ENCODE peak calls at places on chromosomes 1 and 21, in seven cellular contexts. Q is AG04450, S is lower lobe of right lung, C is colonic mucosa, J is GM12864, D is breast epithelium, U is IMR-90. G is an unnamed sample.

GRCh38 chr1:12063141-12064072 is at the start of gene TNFRSF8:
- DNase-seq in S (no peak), U (peak; percentile 35), C (no peak), D (no peak), J (no peak), Q (no peak), G (no peak)

GRCh38 chr1:185652348-185652747 is 81.8 kb upstream of the HMCN1 start:
- DNase-seq in S (no peak), D (no peak), J (no peak), Q (no peak), C (no peak), U (no peak), G (no peak)

GRCh38 chr1:242534753-242535152 is 10.3 kb upstream of the PLD5 start:
- DNase-seq in C (no peak), D (no peak), U (no peak), S (no peak), J (no peak), Q (no peak), G (no peak)

GRCh38 chr1:51506537-51506936 is 12.5 kb downstream of the EPS15 start:
- DNase-seq in C (no peak), Q (peak; percentile 46), U (peak; percentile 81), J (peak; percentile 74), S (no peak), D (no peak), G (no peak)

GRCh38 chr1:85609976-85610375 is 29.4 kb downstream of the CCN1 start:
- DNase-seq in S (no peak), D (no peak), C (no peak), U (no peak), J (no peak), Q (no peak), G (no peak)

GRCh38 chr1:206075786-206076725 is 23.1 kb downstream of the RHEX start:
- DNase-seq in J (no peak), C (no peak), Q (no peak), D (no peak), U (peak; percentile 43), S (no peak), G (no peak)

GRCh38 chr21:33976082-33976979 is 60.7 kb upstream of the ATP5PO start:
- DNase-seq in D (no peak), C (peak; percentile 7), Q (peak; percentile 78), U (peak; percentile 94), S (no peak), J (peak; percentile 72), G (no peak)

GRCh38 chr1:22350987-22351756 is 100.5 kb upstream of the ZBTB40 start:
- DNase-seq in J (no peak), D (no peak), S (no peak), C (no peak), U (no peak), Q (no peak), G (no peak)

GRCh38 chr1:65505547-65506325 is 85.3 kb downstream of the LEPR start:
- DNase-seq in U (no peak), C (no peak), Q (no peak), D (no peak), S (no peak), J (no peak), G (no peak)

GRCh38 chr1:205699416-205699815 is 19.1 kb upstream of the SLC45A3 start:
- DNase-seq in C (no peak), Q (no peak), U (no peak), D (no peak), S (no peak), J (no peak), G (no peak)

GRCh38 chr1:225474986-225475820 is 47.4 kb upstream of the LBR start:
- DNase-seq in D (peak; percentile 25), C (peak; percentile 58), Q (peak; percentile 33), S (peak; percentile 80), J (no peak), U (peak; percentile 66), G (no peak)

GRCh38 chr1:53572061-53572801 is 113.0 kb downstream of the DMRTB1 start:
- DNase-seq in S (no peak), D (peak; percentile 25), J (no peak), C (no peak), Q (peak; percentile 34), U (peak; percentile 73), G (peak; percentile 42)

GRCh38 chr1:206575894-206576737 is 36.1 kb downstream of the EIF2D start:
- DNase-seq in C (no peak), U (no peak), D (no peak), S (no peak), Q (no peak), J (no peak), G (no peak)

GRCh38 chr1:67840449-67840848 is 7.2 kb upstream of the GNG12 start:
- DNase-seq in D (no peak), S (no peak), J (no peak), Q (peak; percentile 69), U (peak; percentile 94), C (no peak), G (no peak)

GRCh38 chr1:28129150-28129549 is 40.7 kb upstream of the EYA3 start:
- DNase-seq in D (no peak), C (no peak), U (peak; percentile 82), J (no peak), S (no peak), Q (no peak), G (no peak)

GRCh38 chr21:35274090-35274489 is 225.0 kb upstream of the RUNX1 start:
- DNase-seq in C (no peak), Q (no peak), J (no peak), U (no peak), D (no peak), S (no peak), G (no peak)

GRCh38 chr1:94971491-94971924 is 44.6 kb upstream of the CNN3 start:
- DNase-seq in U (peak; percentile 85), C (no peak), J (no peak), S (no peak), Q (no peak), D (no peak), G (no peak)

GRCh38 chr1:31712625-31713024 is 8.8 kb upstream of the COL16A1 start:
- DNase-seq in D (no peak), J (no peak), Q (peak; percentile 55), C (peak; percentile 73), S (no peak), U (peak; percentile 86), G (no peak)

GRCh38 chr1:20192364-20192763 is 6.0 kb upstream of the PLA2G2C start:
- DNase-seq in J (no peak), C (no peak), U (peak; percentile 11), S (no peak), D (no peak), Q (no peak), G (no peak)

GRCh38 chr1:199272690-199273089 is 633.9 kb downstream of the PTPRC start:
- DNase-seq in D (peak; percentile 19), J (no peak), S (peak; percentile 58), Q (peak; percentile 84), U (peak; percentile 94), C (no peak), G (no peak)

GRCh38 chr1:51790385-51790784 is 88.1 kb downstream of the NRDC start:
- DNase-seq in J (no peak), S (no peak), U (no peak), Q (no peak), D (no peak), C (no peak), G (no peak)

GRCh38 chr1:29258974-29259801 is 22.9 kb downstream of the PTPRU start:
- DNase-seq in D (no peak), S (no peak), Q (no peak), C (no peak), J (no peak), U (no peak), G (no peak)

GRCh38 chr1:217040696-217041095 is 317.5 kb upstream of the ESRRG start:
- DNase-seq in D (no peak), C (no peak), S (no peak), Q (no peak), U (peak; percentile 59), J (no peak), G (no peak)

GRCh38 chr1:151720974-151721787 is at the start of gene RIIAD1:
- DNase-seq in Q (no peak), S (no peak), U (no peak), C (no peak), J (peak; percentile 3), D (no peak), G (no peak)

GRCh38 chr1:212368073-212368484 is 46.6 kb downstream of the PACC1 start:
- DNase-seq in Q (peak; percentile 47), D (no peak), U (peak; percentile 81), J (peak; percentile 64), S (no peak), C (peak; percentile 65), G (peak; percentile 35)

DNA sequence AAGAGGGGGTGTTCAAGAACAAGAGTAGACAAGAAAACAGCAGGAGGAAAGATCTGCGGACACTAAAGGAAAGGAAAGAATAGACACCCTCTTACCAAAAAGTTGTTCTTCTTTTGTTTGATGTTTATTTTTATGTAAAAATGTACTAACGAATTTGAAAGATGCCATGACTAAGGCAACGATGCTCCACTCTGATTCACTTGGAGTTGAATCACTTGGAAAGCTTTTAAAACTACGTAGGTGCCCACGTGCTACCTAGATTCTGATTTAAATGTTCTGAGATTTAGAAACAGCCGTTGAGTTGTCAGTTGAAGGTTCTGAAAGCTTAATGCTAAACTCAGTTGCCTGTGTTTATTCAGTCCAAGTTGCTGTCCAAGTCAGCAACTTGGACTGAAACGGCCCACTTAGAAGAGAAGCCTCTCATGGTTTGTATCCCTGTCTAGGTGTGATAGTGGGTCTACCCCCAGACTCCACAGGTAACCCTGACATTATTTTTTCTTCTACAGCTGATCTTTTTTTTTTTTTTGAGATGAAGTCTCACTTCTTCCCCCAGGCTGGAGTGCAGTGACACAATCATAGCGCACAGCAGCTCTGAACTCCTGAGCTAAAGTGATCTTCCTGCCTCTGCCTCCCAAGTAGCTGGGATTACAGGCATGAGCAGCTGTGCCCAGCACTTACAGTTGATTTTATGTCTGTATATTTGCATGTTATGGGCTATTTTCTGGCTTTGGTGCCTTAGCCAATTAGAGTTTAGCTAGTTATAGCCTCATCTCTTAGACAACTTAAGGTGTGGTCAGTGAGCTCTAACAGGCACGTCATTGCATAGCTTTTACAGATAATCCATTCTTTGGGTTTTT is 1.4 kb upstream of the VAMP4 start:
- DNase-seq in U (peak; percentile 89), J (no peak), Q (peak; percentile 49), C (peak; percentile 30), D (peak; percentile 25), S (no peak), G (no peak)
- H3K4me3 ChIP-seq in U (peak overlapping the region; percentile 92), J (peak overlapping the region; percentile 82), Q (peak overlapping the region; percentile 90), C (peak overlapping the region; percentile 85), D (peak overlapping the region; percentile 87), S (peak overlapping the region; percentile 85), G (peak overlapping the region; percentile 83)

GRCh38 chr1:202207292-202207691 is 13.7 kb downstream of the LGR6 start:
- DNase-seq in S (no peak), U (peak; percentile 73), D (no peak), C (no peak), Q (no peak), J (no peak), G (peak; percentile 74)
- TF ChIP-seq CTCF in S (no peak), U (peak; percentile 22), D (no peak), C (no peak), Q (peak; percentile 38), J (no peak), G (no peak)

GRCh38 chr1:32892368-32893197 is 6.3 kb downstream of the HPCA start:
- DNase-seq in D (no peak), J (no peak), S (no peak), U (no peak), C (peak; percentile 54), Q (no peak), G (no peak)
- H3K4me3 ChIP-seq in D (peak overlapping the region; percentile 81), J (no peak overlapping the region), S (peak overlapping the region; percentile 51), U (peak overlapping the region; percentile 39), C (peak overlapping the region; percentile 46), Q (peak overlapping the region; percentile 54), G (no peak overlapping the region)

GRCh38 chr21:32359719-32360260 is 33.0 kb downstream of the URB1 start:
- DNase-seq in J (no peak), C (no peak), U (no peak), Q (no peak), D (no peak), S (no peak), G (peak; percentile 15)
- TF ChIP-seq CTCF in J (peak; percentile 11), C (no peak), U (peak; percentile 11), Q (peak; percentile 31), D (no peak), S (no peak), G (peak; percentile 51)